ENCODE peak calls at places on chromosomes 12 and 14, in five cellular contexts. Q is substantia nigra, M is NCI-H2081, S is HS-27A, X is stromal cell of bone marrow. L is an unnamed sample.

GRCh38 chr12:13383379-13383778 is 186.9 kb downstream of the EMP1 start:
- DNase-seq in Q (no peak), M (no peak), S (no peak), X (no peak), L (peak; percentile 90)

GRCh38 chr12:106753526-106753925 is 21.0 kb upstream of the RIC8B start:
- DNase-seq in Q (no peak), M (no peak), S (no peak), X (no peak), L (no peak)

GRCh38 chr12:52217223-52217622 is 15.8 kb upstream of the KRT7 start:
- DNase-seq in Q (no peak), M (peak; percentile 33), S (no peak), X (no peak), L (peak; percentile 92)

GRCh38 chr14:100059433-100059781 is 5.8 kb upstream of the EVL start:
- DNase-seq in Q (no peak), M (no peak), S (no peak), X (no peak), L (no peak)

GRCh38 chr12:82942963-82943362 is 256.3 kb downstream of the TMTC2 start:
- DNase-seq in Q (no peak), M (no peak), S (no peak), X (no peak), L (no peak)

GRCh38 chr14:89401241-89401640 is 15.8 kb downstream of the FOXN3 start:
- DNase-seq in Q (no peak), M (no peak), S (no peak), X (no peak), L (no peak)

GRCh38 chr14:51258788-51259187 is 18.7 kb downstream of the TMX1 start:
- DNase-seq in Q (no peak), M (no peak), S (no peak), X (no peak), L (no peak)

GRCh38 chr14:23608454-23608853 is 27.7 kb upstream of the DHRS2 start:
- DNase-seq in Q (peak; percentile 40), M (no peak), S (no peak), X (no peak), L (no peak)

GRCh38 chr14:56310643-56311042 is 192.4 kb downstream of the PELI2 start:
- DNase-seq in Q (no peak), M (no peak), S (no peak), X (no peak), L (no peak)

GRCh38 chr14:103329421-103330347 is 4.4 kb upstream of the EIF5 start:
- DNase-seq in Q (no peak), M (peak; percentile 72), S (no peak), X (peak; percentile 16), L (no peak)

GRCh38 chr14:52148371-52148770 is 79.5 kb upstream of the NID2 start:
- DNase-seq in Q (no peak), M (no peak), S (no peak), X (no peak), L (no peak)

GRCh38 chr12:124902916-124903315 is 11.5 kb downstream of the UBC start:
- DNase-seq in Q (no peak), M (no peak), S (no peak), X (no peak), L (no peak)

GRCh38 chr14:33777651-33778050 is 173.2 kb downstream of the EGLN3 start:
- DNase-seq in Q (no peak), M (no peak), S (no peak), X (no peak), L (no peak)

GRCh38 chr14:90546767-90547166 is 149.9 kb downstream of the CALM1 start:
- DNase-seq in Q (no peak), M (peak; percentile 50), S (no peak), X (no peak), L (no peak)

GRCh38 chr12:14993537-14994266 is 20.9 kb downstream of the PDE6H start:
- DNase-seq in Q (no peak), M (no peak), S (peak; percentile 51), X (peak; percentile 23), L (no peak)

GRCh38 chr12:66901136-66901932 is 222.5 kb upstream of the GRIP1 start:
- DNase-seq in Q (no peak), M (no peak), S (no peak), X (no peak), L (no peak)

GRCh38 chr12:96112733-96113132 is 77.3 kb upstream of the LTA4H start:
- DNase-seq in Q (no peak), M (peak; percentile 3), S (no peak), X (no peak), L (no peak)

GRCh38 chr12:114636723-114637480 is 47.1 kb downstream of the TBX3 start:
- DNase-seq in Q (peak; percentile 0), M (no peak), S (no peak), X (no peak), L (peak; percentile 42)

GRCh38 chr14:41016213-41016612 is 590.5 kb upstream of the LRFN5 start:
- DNase-seq in Q (no peak), M (no peak), S (no peak), X (no peak), L (no peak)

GRCh38 chr14:106845286-106846087 is 1319.1 kb downstream of the TMEM121 start:
- DNase-seq in Q (no peak), M (no peak), S (no peak), X (no peak), L (peak; percentile 85)

GRCh38 chr14:95061317-95062093 is 95.8 kb downstream of the DICER1 start:
- DNase-seq in Q (no peak), M (no peak), S (no peak), X (no peak), L (no peak)

GRCh38 chr14:58663494-58664111 is 25.8 kb downstream of the DACT1 start:
- DNase-seq in Q (no peak), M (peak; percentile 72), S (no peak), X (no peak), L (no peak)

GRCh38 chr14:54186821-54187365 is 209.9 kb upstream of the CDKN3 start:
- DNase-seq in Q (no peak), M (peak; percentile 11), S (no peak), X (no peak), L (no peak)

GRCh38 chr14:99595034-99595433 is 9.0 kb downstream of the CCDC85C start:
- DNase-seq in Q (no peak), M (no peak), S (no peak), X (no peak), L (no peak)